ENCODE peak calls at places on chromosomes 2 and 18, in four cellular contexts. P is H9, Q is mesendoderm, T is H1. R is an unnamed sample. For H3K27me3, the result is how much of the 10 kb centered on the place peaks cover.

GRCh38 chr2:151049746-151050145 is 211.9 kb downstream of the RBM43 start:
- DNase-seq in T (no peak), P (no peak), Q (peak), R (peak)

GRCh38 chr2:149044500-149044899 is 6.0 kb downstream of the LYPD6B start:
- DNase-seq in Q (no peak), T (no peak), P (no peak), R (no peak)

GRCh38 chr2:23563673-23564617 is 179.0 kb downstream of the KLHL29 start:
- DNase-seq in P (peak), T (peak), Q (no peak), R (peak)

GRCh38 chr2:205767617-205768016 is 85.3 kb downstream of the NRP2 start:
- DNase-seq in Q (no peak), T (no peak), P (no peak), R (no peak)

GRCh38 chr2:164061129-164061746 is 325.4 kb upstream of the FIGN start:
- DNase-seq in Q (peak), P (peak), T (peak), R (peak)

GRCh38 chr2:131011481-131011880 is 81.8 kb downstream of the FAM168B start:
- DNase-seq in P (no peak), T (no peak), Q (peak), R (no peak)

GRCh38 chr2:239938651-239939486 is 86.3 kb downstream of the NDUFA10 start:
- DNase-seq in T (no peak), P (peak), Q (no peak), R (no peak)

GRCh38 chr18:23220355-23220754 is 85.1 kb downstream of the CABLES1 start:
- DNase-seq in P (no peak), T (no peak), Q (no peak), R (no peak)

GRCh38 chr2:85445316-85446295 is 27.1 kb downstream of the SH2D6 start:
- DNase-seq in T (no peak), P (no peak), Q (peak), R (peak)

GRCh38 chr2:133949595-133949994 is 304.3 kb upstream of the MGAT5 start:
- DNase-seq in P (no peak), T (no peak), Q (no peak), R (no peak)

GRCh38 chr2:196225213-196225612 is 53.8 kb upstream of the STK17B start:
- DNase-seq in T (no peak), Q (no peak), P (no peak), R (peak)

GRCh38 chr18:50644146-50644545 is 84.3 kb downstream of the MAPK4 start:
- DNase-seq in T (no peak), P (no peak), Q (no peak), R (no peak)

GRCh38 chr2:132416080-132416911 is at the start of gene GPR39:
- DNase-seq in T (peak), Q (peak), P (peak), R (peak)

GRCh38 chr2:167293172-167293781 is 405.0 kb downstream of the XIRP2 start:
- DNase-seq in T (peak), Q (peak), P (peak), R (peak)

GRCh38 chr2:236055471-236055870 is 112.7 kb downstream of the GBX2 start:
- DNase-seq in T (no peak), P (no peak), Q (no peak), R (no peak)

GRCh38 chr18:79547413-79548076 is 132.1 kb upstream of the CTDP1 start:
- DNase-seq in P (peak), Q (no peak), T (no peak), R (no peak)

GRCh38 chr2:25917832-25918231 is 39.5 kb upstream of the ASXL2 start:
- DNase-seq in T (no peak), Q (no peak), P (no peak), R (no peak)
- H4K5ac ChIP-seq in T (no peak), Q (no peak), P (no peak), R (no peak)

DNA sequence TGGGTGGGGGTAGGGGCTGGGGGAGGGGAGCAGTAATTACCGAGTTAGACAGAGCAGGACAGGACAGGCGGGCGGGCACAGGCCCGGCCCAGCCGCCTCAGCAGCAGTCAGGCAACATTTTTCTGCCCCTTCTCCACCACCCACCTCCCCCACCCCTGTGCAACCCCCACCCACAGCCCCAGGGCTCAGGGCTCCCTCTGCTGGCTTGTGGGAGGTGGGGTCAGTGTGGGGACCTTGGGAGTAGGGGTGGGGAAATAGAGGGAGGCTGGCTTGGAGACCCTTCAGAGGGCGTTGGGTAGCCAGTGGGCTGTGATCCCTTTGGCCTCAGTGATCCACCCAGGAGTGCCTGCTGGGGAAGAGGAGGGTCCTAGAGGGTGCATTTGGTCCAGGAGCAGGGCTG is 6.4 kb downstream of the WNT6 start:
- DNase-seq in T (no peak), P (no peak), Q (no peak), R (no peak)
- H3K27me3 ChIP-seq in T (half or more), P (half or more), Q (under half), R (half or more)

DNA sequence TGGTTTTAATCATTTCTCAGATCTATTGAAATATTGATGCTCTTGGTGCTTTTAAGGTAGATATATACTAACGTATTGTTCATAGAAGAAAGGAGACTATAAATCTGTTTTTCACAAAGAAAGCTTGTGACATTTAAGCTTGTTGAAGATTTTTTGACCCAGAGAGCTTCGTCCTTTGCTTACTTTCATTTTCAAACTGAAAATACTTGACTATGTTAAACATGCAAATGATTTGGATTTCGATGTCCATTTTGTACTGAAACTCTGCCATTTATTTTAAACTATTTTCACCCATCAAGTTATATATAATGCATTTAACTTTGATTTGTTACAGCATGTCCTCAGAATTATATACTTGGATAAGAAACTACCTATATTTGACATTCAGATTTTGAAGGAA is 85.2 kb downstream of the SLC4A10 start:
- DNase-seq in Q (no peak), T (no peak), P (no peak), R (no peak)
- H4K5ac ChIP-seq in Q (no peak), T (no peak), P (no peak), R (no peak)

GRCh38 chr2:26691140-26691539 is 1.4 kb upstream of the KCNK3 start:
- DNase-seq in T (no peak), Q (no peak), P (no peak), R (no peak)
- H3K27me3 ChIP-seq in T (under half), Q (under half), P (under half), R (half or more)

GRCh38 chr2:126783341-126783740 is 115.3 kb upstream of the TEX51 start:
- DNase-seq in Q (no peak), P (no peak), T (no peak), R (no peak)

GRCh38 chr2:126781206-126781605 is 117.5 kb upstream of the TEX51 start:
- DNase-seq in P (no peak), T (no peak), Q (no peak), R (no peak)

GRCh38 chr2:126781806-126782205 is 116.9 kb upstream of the TEX51 start:
- DNase-seq in P (no peak), Q (no peak), T (no peak), R (no peak)

GRCh38 chr2:126784045-126784444 is 114.6 kb upstream of the TEX51 start:
- DNase-seq in P (no peak), Q (no peak), T (no peak), R (no peak)

GRCh38 chr2:126782648-126783047 is 116.0 kb upstream of the TEX51 start:
- DNase-seq in T (no peak), Q (no peak), P (no peak), R (no peak)
- H4K5ac ChIP-seq in T (no peak), Q (no peak), P (no peak), R (no peak)